ENCODE peak calls at places on chromosome 6, in five cellular contexts. W is SJSA1, U is cardiac fibroblast, N is SHP77, G is kidney epithelial cell. O is an unnamed sample.

GRCh38 chr6:13915566-13916229 is 9.1 kb upstream of the RNF182 start:
- DNase-seq in W (no peak), U (no peak), N (no peak), G (no peak), O (no peak)

GRCh38 chr6:31903957-31904356 is 2.1 kb upstream of the ZBTB12 start:
- DNase-seq in W (no peak), U (peak), N (no peak), G (no peak), O (no peak)

GRCh38 chr6:37429352-37429750 is 3.7 kb upstream of the CMTR1 start:
- DNase-seq in W (no peak), U (no peak), N (no peak), G (no peak), O (no peak)

GRCh38 chr6:68876792-68877493 is 241.9 kb downstream of the ADGRB3 start:
- DNase-seq in W (no peak), U (peak), N (peak), G (no peak), O (peak)

GRCh38 chr6:52390361-52390727 is 28.4 kb downstream of the PAQR8 start:
- DNase-seq in W (peak), U (peak), N (peak), G (peak), O (peak)

GRCh38 chr6:161444464-161444863 is 170.6 kb upstream of the AGPAT4 start:
- DNase-seq in W (no peak), U (no peak), N (peak), G (no peak), O (peak)

GRCh38 chr6:168744866-168745265 is 303.9 kb downstream of the SMOC2 start:
- DNase-seq in W (no peak), U (no peak), N (no peak), G (no peak), O (no peak)

GRCh38 chr6:134870677-134871498 is 79.0 kb downstream of the ALDH8A1 start:
- DNase-seq in W (no peak), U (peak), N (no peak), G (no peak), O (no peak)

GRCh38 chr6:15969236-15969778 is 159.6 kb upstream of the MYLIP start:
- DNase-seq in W (no peak), U (peak), N (no peak), G (no peak), O (no peak)

GRCh38 chr6:126886106-126886505 is 232.4 kb upstream of the RSPO3 start:
- DNase-seq in W (no peak), U (no peak), N (no peak), G (no peak), O (no peak)

GRCh38 chr6:84052204-84052882 is 18.8 kb downstream of the MRAP2 start:
- DNase-seq in W (peak), U (peak), N (peak), G (no peak), O (peak)